ENCODE peak calls at places on chromosomes 5 and 9, in nine cellular contexts. Q is retinal pigment epithelial cell, P is NCI-H345, A is AG08396, I is keratinocyte, K is T-helper 2 cell, F is NCI-H2029 treated with DMSO at 0.1 percent for 48 hours, X is NCI-H524, Z is kidney glomerular epithelial cell. Y is an unnamed sample.

GRCh38 chr5:73436535-73437125 is 11.9 kb downstream of the FOXD1 start:
- DNase-seq in F (no peak), K (no peak), Z (no peak), P (no peak), Q (no peak), I (no peak), A (no peak), X (no peak), Y (no peak)

GRCh38 chr9:12718482-12719026 is 25.4 kb downstream of the TYRP1 start:
- DNase-seq in A (no peak), Z (no peak), F (no peak), I (no peak), X (no peak), K (no peak), Q (no peak), P (no peak), Y (peak; percentile 79)

GRCh38 chr5:99795026-99795425 is 740.1 kb upstream of the FAM174A start:
- DNase-seq in X (no peak), A (no peak), F (no peak), Q (no peak), P (no peak), I (no peak), K (no peak), Z (peak; percentile 29), Y (no peak)

GRCh38 chr5:112647428-112647827 is 90.3 kb upstream of the APC start:
- DNase-seq in F (no peak), X (no peak), K (no peak), I (peak; percentile 9), Z (no peak), Q (no peak), P (no peak), A (no peak), Y (no peak)

GRCh38 chr5:38515648-38516047 is 40.8 kb downstream of the LIFR start:
- DNase-seq in K (no peak), X (peak; percentile 26), I (no peak), Z (peak; percentile 6), Q (no peak), A (peak; percentile 24), F (no peak), P (no peak), Y (peak; percentile 13)

GRCh38 chr5:85334-85995 is 6.5 kb upstream of the PLEKHG4B start:
- DNase-seq in K (no peak), P (no peak), A (no peak), F (no peak), Z (no peak), X (no peak), I (no peak), Q (no peak), Y (peak; percentile 72)

GRCh38 chr9:94078086-94078485 is 6.2 kb upstream of the PTPDC1 start:
- DNase-seq in K (no peak), A (no peak), I (no peak), Q (no peak), F (no peak), Z (no peak), P (no peak), X (no peak), Y (no peak)

GRCh38 chr5:24183941-24184340 is 460.8 kb downstream of the CDH10 start:
- DNase-seq in P (no peak), Q (no peak), Z (no peak), A (no peak), I (no peak), X (no peak), F (no peak), K (no peak), Y (no peak)

GRCh38 chr5:38515081-38515480 is 41.4 kb downstream of the LIFR start:
- DNase-seq in F (no peak), Q (no peak), X (no peak), K (no peak), I (no peak), P (no peak), A (no peak), Z (no peak), Y (no peak)

GRCh38 chr9:131289301-131290038 is at the start of gene PLPP7:
- DNase-seq in F (no peak), X (peak; percentile 83), K (no peak), P (no peak), Q (no peak), Z (peak; percentile 4), A (peak; percentile 91), I (no peak), Y (peak; percentile 76)

GRCh38 chr5:591746-592145 is 20.4 kb upstream of the CEP72 start:
- DNase-seq in X (peak; percentile 51), Q (no peak), P (peak; percentile 95), K (no peak), F (peak; percentile 18), Z (no peak), I (no peak), A (no peak), Y (peak; percentile 49)

GRCh38 chr5:33423018-33423630 is 17.6 kb upstream of the TARS1 start:
- DNase-seq in X (peak; percentile 43), I (no peak), F (no peak), K (no peak), Q (no peak), Z (peak; percentile 23), P (no peak), A (no peak), Y (peak; percentile 61)

GRCh38 chr9:132006657-132007370 is 72.9 kb downstream of the MED27 start:
- DNase-seq in A (no peak), F (peak; percentile 85), P (peak; percentile 76), X (peak; percentile 93), I (peak; percentile 71), Q (peak; percentile 39), K (peak; percentile 2), Z (no peak), Y (peak; percentile 94)